ENCODE peak calls at places on chromosomes 4 and X, in seven cellular contexts. C is spleen, B is Karpas-422, V is mammary epithelial cell, T is A549, M is pancreas, Z is endothelial cell of umbilical vein. A is an unnamed sample. For H3K4me1 and H3K9me3, the result is how much of the 10 kb centered on the place peaks cover.

GRCh38 chrX:126557151-126557550 is 4.5 kb upstream of the DCAF12L1 start:
- DNase-seq in V (no peak), T (no peak), C (no peak), Z (peak), M (no peak), B (no peak), A (no peak)

GRCh38 chrX:30313322-30313721 is 4.1 kb upstream of the NR0B1 start:
- DNase-seq in B (no peak), Z (no peak), C (no peak), V (no peak), M (no peak), T (no peak), A (no peak)

GRCh38 chr4:87130985-87131753 is 89.2 kb downstream of the KLHL8 start:
- DNase-seq in Z (no peak), V (no peak), B (no peak), M (no peak), T (peak), C (no peak), A (no peak)

GRCh38 chr4:139635966-139636365 is 29.7 kb upstream of the MGST2 start:
- DNase-seq in C (no peak), M (no peak), Z (no peak), B (no peak), V (no peak), T (no peak), A (no peak)

GRCh38 chr4:130511776-130512175 is 1415.8 kb downstream of the C4orf33 start:
- DNase-seq in V (no peak), T (no peak), C (no peak), M (no peak), B (no peak), Z (peak), A (no peak)

GRCh38 chr4:121155893-121156292 is 8.2 kb downstream of the TNIP3 start:
- DNase-seq in Z (peak), C (no peak), B (no peak), T (peak), V (peak), M (no peak), A (no peak)

GRCh38 chr4:140928880-140929279 is 172.7 kb upstream of the TBC1D9 start:
- DNase-seq in Z (no peak), B (no peak), V (no peak), M (no peak), C (no peak), T (no peak), A (no peak)

GRCh38 chr4:1171306-1172227 is 816 bp downstream of the SPON2 start:
- DNase-seq in T (no peak), Z (no peak), C (peak), M (no peak), V (no peak), B (no peak), A (peak)

GRCh38 chrX:110082156-110082555 is 79.2 kb downstream of the TMEM164 start:
- DNase-seq in B (no peak), V (peak), Z (peak), M (no peak), T (peak), C (no peak), A (no peak)

GRCh38 chr4:128686032-128686465 is 123.5 kb upstream of the JADE1 start:
- DNase-seq in M (no peak), Z (no peak), V (peak), T (no peak), C (no peak), B (no peak), A (no peak)

GRCh38 chr4:122652379-122652778 is 31.5 kb upstream of the IL21 start:
- DNase-seq in T (peak), V (peak), M (no peak), Z (peak), B (peak), C (no peak), A (no peak)

GRCh38 chr4:7094931-7095330 is 27.1 kb upstream of the GRPEL1 start:
- DNase-seq in T (no peak), B (no peak), M (no peak), C (no peak), Z (no peak), V (no peak), A (no peak)

GRCh38 chr4:52751349-52751911 is at the start of gene ERVMER34-1:
- DNase-seq in T (peak), C (no peak), Z (peak), V (peak), B (no peak), M (peak), A (no peak)

GRCh38 chr4:136012250-136012649 is 1520.0 kb downstream of the PCDH18 start:
- DNase-seq in B (no peak), T (no peak), V (no peak), C (no peak), Z (no peak), M (no peak), A (no peak)

GRCh38 chr4:143699331-143700059 is 980 bp downstream of the FREM3 start:
- DNase-seq in M (no peak), C (peak), Z (no peak), V (no peak), T (no peak), B (no peak), A (no peak)

GRCh38 chr4:16226816-16227461 is 668 bp upstream of the TAPT1 start:
- DNase-seq in B (peak), C (peak), T (peak), V (peak), Z (peak), M (peak), A (peak)

GRCh38 chrX:153523269-153523668 is 5.8 kb downstream of the ATP2B3 start:
- DNase-seq in B (no peak), C (no peak), Z (no peak), M (no peak), T (no peak), V (no peak), A (no peak)

GRCh38 chr4:4803216-4803903 is 56.1 kb upstream of the MSX1 start:
- DNase-seq in M (no peak), B (no peak), C (no peak), Z (no peak), T (no peak), V (no peak), A (no peak)

GRCh38 chr4:36273276-36273675 is 8.1 kb upstream of the DTHD1 start:
- DNase-seq in C (no peak), B (no peak), V (peak), M (no peak), Z (no peak), T (no peak), A (no peak)

GRCh38 chr4:168631241-168632151 is 134.6 kb downstream of the PALLD start:
- DNase-seq in Z (peak), T (peak), C (peak), V (peak), B (no peak), M (peak), A (no peak)

GRCh38 chr4:65416875-65417274 is 253.4 kb downstream of the EPHA5 start:
- DNase-seq in V (no peak), C (no peak), B (no peak), T (peak), Z (peak), M (peak), A (no peak)

GRCh38 chrX:83819304-83819703 is 41.6 kb upstream of the CYLC1 start:
- DNase-seq in M (no peak), Z (no peak), T (peak), B (no peak), V (no peak), C (no peak), A (no peak)

GRCh38 chr4:102299302-102299701 is 46.0 kb downstream of the SLC39A8 start:
- DNase-seq in Z (no peak), B (no peak), M (no peak), C (no peak), T (no peak), V (no peak), A (no peak)

GRCh38 chr4:153141238-153141637 is 63.0 kb upstream of the TRIM2 start:
- DNase-seq in T (no peak), Z (no peak), M (no peak), B (no peak), C (no peak), V (no peak), A (no peak)

GRCh38 chr4:128385683-128386304 is 98.2 kb upstream of the PGRMC2 start:
- DNase-seq in V (peak), C (no peak), B (peak), M (no peak), Z (peak), T (peak), A (no peak)

GRCh38 chr4:2850966-2851782 is 7.5 kb downstream of the ADD1 start:
- DNase-seq in V (no peak), C (no peak), T (no peak), M (no peak), B (peak), Z (no peak), A (no peak)
- H3K4me1 ChIP-seq in V (under half), C (half or more), T (under half), M (half or more), B (under half), Z (under half), A (half or more)

DNA sequence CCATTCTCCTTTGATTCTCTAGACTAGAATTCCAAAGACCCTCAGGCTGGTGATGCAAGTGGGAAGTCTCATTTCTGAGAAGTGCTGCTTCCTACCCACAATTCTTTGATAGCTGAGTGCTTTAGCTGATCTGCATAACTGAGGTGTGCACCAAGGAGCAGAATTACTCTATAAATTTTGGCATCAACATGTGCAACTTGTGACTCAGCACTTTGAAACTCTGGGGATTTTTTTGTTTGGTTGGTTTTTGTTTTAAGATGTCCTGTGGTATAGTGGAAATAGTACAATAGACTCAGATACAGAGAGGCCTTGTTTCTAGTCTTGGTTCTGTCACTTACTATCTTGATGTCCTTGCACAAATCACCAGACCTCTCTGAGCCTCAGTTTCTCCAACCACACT is 148.4 kb downstream of the AR start:
- DNase-seq in V (peak), T (no peak), C (no peak), Z (no peak), M (no peak), B (no peak), A (no peak)
- H3K9me3 ChIP-seq in V (under half), T (under half), C (under half), Z (under half), M (under half), B (under half), A (under half)

GRCh38 chrX:15468036-15468435 is 25.1 kb downstream of the PIR start:
- DNase-seq in Z (peak), C (no peak), T (no peak), V (peak), M (no peak), B (peak), A (no peak)
- H3K27ac ChIP-seq in Z (no peak), C (no peak), T (no peak), V (no peak), M (no peak), B (no peak), A (no peak)

GRCh38 chr4:23874536-23874901 is 15.3 kb downstream of the PPARGC1A start:
- DNase-seq in B (no peak), V (no peak), T (no peak), C (no peak), M (no peak), Z (no peak), A (no peak)
- H3K4me1 ChIP-seq in B (under half), V (under half), T (under half), C (under half), M (under half), Z (under half), A (under half)

GRCh38 chr4:45102716-45103115 is 376.4 kb upstream of the GNPDA2 start:
- DNase-seq in M (no peak), C (no peak), T (no peak), V (peak), B (no peak), Z (no peak), A (no peak)
- H3K9me3 ChIP-seq in M (under half), C (under half), T (under half), V (under half), B (under half), Z (under half), A (under half)

A was measured in CD8-positive, alpha-beta memory T cell.